ENCODE peak calls at places on chromosomes 2 and 18, in seven cellular contexts. D is H1, B is H9, O is neuronal stem cell, K is mesendoderm, R is mesenchymal stem cell, A is IMR-90. C is an unnamed sample.
A peak's percentile ranks its signal among the peaks of the same experiment; 100 is the strongest.

GRCh38 chr2:58574873-58575272 is 333.7 kb upstream of the FANCL start:
- DNase-seq in D (no peak), O (no peak), B (no peak), R (no peak), K (no peak), A (no peak), C (no peak)

GRCh38 chr2:159137511-159138101 is 148.9 kb downstream of the WDSUB1 start:
- DNase-seq in D (no peak), B (no peak), R (no peak), K (no peak), A (no peak), O (no peak), C (no peak)

GRCh38 chr2:195318440-195319111 is 338.4 kb upstream of the SLC39A10 start:
- DNase-seq in B (no peak), R (peak; percentile 52), A (peak; percentile 37), D (no peak), K (peak; percentile 36), O (peak; percentile 36), C (peak; percentile 72)

GRCh38 chr2:181152701-181153100 is 172.3 kb downstream of the UBE2E3 start:
- DNase-seq in R (peak; percentile 18), D (no peak), B (no peak), K (no peak), O (no peak), A (no peak), C (no peak)

GRCh38 chr18:48592540-48592939 is 53.7 kb downstream of the CTIF start:
- DNase-seq in A (no peak), B (no peak), K (no peak), O (no peak), R (no peak), D (no peak), C (no peak)

GRCh38 chr2:51657849-51658248 is 625.9 kb upstream of the NRXN1 start:
- DNase-seq in O (no peak), K (no peak), B (no peak), D (no peak), A (no peak), R (no peak), C (no peak)

GRCh38 chr2:146748046-146748445 is 1096.8 kb upstream of the ACVR2A start:
- DNase-seq in R (no peak), A (no peak), O (no peak), B (no peak), K (no peak), D (no peak), C (no peak)

GRCh38 chr2:54529935-54530334 is 73.8 kb downstream of the SPTBN1 start:
- DNase-seq in B (no peak), K (no peak), D (no peak), A (no peak), O (no peak), R (no peak), C (peak; percentile 93)

GRCh38 chr2:222842517-222843174 is 18.2 kb upstream of the ACSL3 start:
- DNase-seq in D (no peak), B (no peak), R (peak; percentile 33), K (no peak), O (no peak), A (peak; percentile 74), C (no peak)

GRCh38 chr2:220664272-220665107 is 907.6 kb downstream of the EPHA4 start:
- DNase-seq in A (peak; percentile 66), B (no peak), R (peak; percentile 23), D (no peak), K (no peak), O (no peak), C (peak; percentile 13)

GRCh38 chr18:37532917-37533316 is 32.7 kb downstream of the CELF4 start:
- DNase-seq in K (no peak), R (no peak), O (no peak), B (no peak), A (no peak), D (no peak), C (no peak)

GRCh38 chr2:239052046-239052445 is 204.2 kb downstream of the TWIST2 start:
- DNase-seq in A (no peak), B (no peak), D (no peak), R (no peak), O (no peak), K (no peak), C (no peak)

GRCh38 chr2:14292964-14293363 is 339.6 kb upstream of the LRATD1 start:
- DNase-seq in K (no peak), A (no peak), R (no peak), D (no peak), O (no peak), B (no peak), C (no peak)

GRCh38 chr18:52670903-52671302 is 330.9 kb downstream of the DCC start:
- DNase-seq in D (no peak), R (no peak), O (no peak), B (no peak), A (peak; percentile 5), K (peak; percentile 26), C (no peak)

GRCh38 chr2:33723322-33723721 is 124.2 kb upstream of the FAM98A start:
- DNase-seq in B (no peak), K (no peak), O (no peak), A (no peak), R (no peak), D (no peak), C (no peak)

GRCh38 chr2:206260427-206261012 is 13.9 kb upstream of the ZDBF2 start:
- DNase-seq in A (peak; percentile 10), K (no peak), R (peak; percentile 40), O (no peak), B (no peak), D (no peak), C (peak; percentile 78)

GRCh38 chr2:229269146-229269545 is 1.9 kb downstream of the PID1 start:
- DNase-seq in A (no peak), D (no peak), R (no peak), K (no peak), O (no peak), B (no peak), C (no peak)

GRCh38 chr2:189552991-189553404 is 27.6 kb downstream of the SLC40A1 start:
- DNase-seq in R (no peak), D (no peak), O (no peak), B (no peak), K (peak; percentile 66), A (no peak), C (peak; percentile 51)

GRCh38 chr18:67266591-67267237 is 249.8 kb downstream of the DSEL start:
- DNase-seq in D (no peak), O (no peak), K (peak; percentile 13), A (peak; percentile 59), B (no peak), R (peak; percentile 80), C (peak; percentile 9)

GRCh38 chr2:124027182-124027581 is 2.1 kb downstream of the CNTNAP5 start:
- DNase-seq in A (peak; percentile 30), D (no peak), K (peak; percentile 89), O (peak; percentile 62), B (peak; percentile 47), R (peak; percentile 53), C (peak; percentile 24)

GRCh38 chr2:43576983-43577892 is 18.6 kb downstream of the THADA start:
- DNase-seq in B (no peak), O (peak; percentile 15), R (peak; percentile 74), K (peak; percentile 56), A (peak; percentile 84), D (no peak), C (peak; percentile 72)

GRCh38 chr2:183950673-183951072 is 647.7 kb upstream of the ZNF804A start:
- DNase-seq in A (no peak), R (no peak), B (no peak), O (no peak), D (no peak), K (no peak), C (no peak)

GRCh38 chr2:159195719-159196118 is 90.8 kb downstream of the WDSUB1 start:
- DNase-seq in B (no peak), A (no peak), D (no peak), O (no peak), K (no peak), R (no peak), C (no peak)

GRCh38 chr18:51330148-51330547 is 132.7 kb upstream of the MEX3C start:
- DNase-seq in K (no peak), A (no peak), R (no peak), D (no peak), O (no peak), B (no peak), C (peak; percentile 93)

GRCh38 chr18:80175451-80176235 is 66.6 kb downstream of the ADNP2 start:
- DNase-seq in K (no peak), B (no peak), O (no peak), R (no peak), D (no peak), A (no peak), C (peak; percentile 26)

DNA sequence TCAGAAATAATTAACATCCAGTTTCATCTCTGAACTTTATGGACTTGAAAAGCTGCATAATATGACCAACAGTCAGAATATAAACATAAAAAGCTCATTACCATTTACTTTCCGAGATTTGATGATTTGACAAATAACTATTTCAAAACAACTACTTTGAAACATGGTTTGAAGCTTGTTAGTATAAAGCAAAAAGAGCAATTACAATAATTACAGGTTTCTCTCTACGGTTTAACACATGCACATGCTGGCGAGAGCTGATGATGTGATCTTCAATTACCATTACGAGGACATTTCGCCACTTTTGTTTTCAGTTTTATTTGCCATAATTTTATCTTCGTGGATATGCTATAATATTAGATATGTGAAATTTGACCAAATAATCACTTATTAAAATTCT is 270.2 kb downstream of the TCF4 start:
- DNase-seq in A (no peak), K (no peak), R (no peak), D (no peak), O (no peak), B (no peak), C (no peak)
- H2AK5ac ChIP-seq in A (no peak overlapping the region), K (no peak overlapping the region), R (no peak overlapping the region), D (no peak overlapping the region), O (no peak overlapping the region), B (no peak overlapping the region), C (no peak overlapping the region)

DNA sequence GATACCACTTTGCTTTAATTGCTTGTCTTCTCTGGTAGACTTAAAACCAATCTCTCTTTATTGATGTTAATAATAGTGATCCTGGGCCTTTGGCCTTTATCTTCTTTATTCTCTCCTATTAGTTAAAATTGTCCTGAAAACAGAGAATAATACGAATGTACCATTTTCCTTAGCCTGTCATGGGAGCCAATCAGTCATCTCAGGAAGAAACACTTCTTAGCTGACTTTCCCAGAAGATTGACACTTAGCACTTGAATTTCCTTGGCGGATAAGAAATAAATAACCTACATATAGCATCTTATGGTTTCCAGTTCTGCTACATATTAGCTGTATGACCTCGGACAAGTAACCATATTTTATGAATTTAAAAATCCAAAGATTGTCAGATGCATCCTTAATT is 338.4 kb upstream of the SLC14A2 start:
- DNase-seq in R (no peak), K (no peak), A (no peak), B (no peak), O (no peak), D (no peak), C (no peak)
- H3K4me2 ChIP-seq in R (no peak overlapping the region), K (no peak overlapping the region), A (no peak overlapping the region), B (no peak overlapping the region), O (no peak overlapping the region), D (no peak overlapping the region), C (no peak overlapping the region)

DNA sequence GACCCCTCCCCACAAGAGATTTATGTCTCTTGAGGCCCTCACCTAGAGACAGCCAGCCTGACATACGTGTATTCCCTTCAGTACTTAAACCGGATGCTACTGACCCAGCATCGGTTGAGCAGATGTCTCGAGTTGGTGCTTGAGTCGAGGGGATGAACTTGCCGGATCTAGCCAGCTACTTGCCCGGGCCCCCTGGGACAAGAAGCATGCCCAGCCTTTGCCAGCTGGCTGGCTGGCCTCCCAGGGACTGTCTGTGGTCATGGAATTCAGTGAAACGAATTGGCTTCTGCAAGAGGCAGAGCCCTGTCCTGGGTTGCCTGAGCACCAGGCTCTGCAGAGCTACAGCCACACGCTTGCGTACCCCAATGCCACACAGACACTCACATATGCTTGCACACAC is 35.9 kb downstream of the DNMT3A start:
- DNase-seq in D (no peak), O (no peak), K (no peak), B (no peak), A (no peak), R (no peak), C (no peak)
- H2AK5ac ChIP-seq in D (no peak overlapping the region), O (no peak overlapping the region), K (no peak overlapping the region), B (no peak overlapping the region), A (no peak overlapping the region), R (no peak overlapping the region), C (no peak overlapping the region)

GRCh38 chr2:12978058-12978835 is 261.5 kb downstream of the TRIB2 start:
- DNase-seq in K (no peak), A (no peak), R (no peak), D (no peak), O (no peak), B (no peak), C (no peak)
- H3K4me2 ChIP-seq in K (no peak overlapping the region), A (no peak overlapping the region), R (no peak overlapping the region), D (no peak overlapping the region), O (no peak overlapping the region), B (no peak overlapping the region), C (no peak overlapping the region)